ENCODE peak calls at places on chromosome 16, in seven cellular contexts. One of them, this sample, is unnamed.

GRCh38 chr16:19639986-19640421 is 78.0 kb downstream of the KNOP1 start:
- DNase-seq in A549: no peak
- DNase-seq in HCT116: no peak
- DNase-seq in K562: peak
- DNase-seq in GM12878: no peak
- DNase-seq in HepG2: no peak
- DNase-seq in SK-N-SH: no peak
- DNase-seq in this sample: no peak

GRCh38 chr16:83393196-83393981 is 414.4 kb upstream of the HSBP1 start:
- DNase-seq in A549: no peak
- DNase-seq in HCT116: no peak
- DNase-seq in K562: peak
- DNase-seq in GM12878: no peak
- DNase-seq in HepG2: no peak
- DNase-seq in SK-N-SH: no peak
- DNase-seq in this sample: peak

GRCh38 chr16:83437036-83437435 is 370.7 kb upstream of the HSBP1 start:
- DNase-seq in A549: no peak
- DNase-seq in HCT116: no peak
- DNase-seq in K562: no peak
- DNase-seq in GM12878: no peak
- DNase-seq in HepG2: no peak
- DNase-seq in SK-N-SH: no peak
- DNase-seq in this sample: no peak

GRCh38 chr16:9647981-9648701 is 534.1 kb downstream of the GRIN2A start:
- DNase-seq in A549: peak
- DNase-seq in HCT116: no peak
- DNase-seq in K562: peak
- DNase-seq in GM12878: no peak
- DNase-seq in HepG2: peak
- DNase-seq in SK-N-SH: peak
- DNase-seq in this sample: peak

GRCh38 chr16:55909876-55910275 is 34.7 kb upstream of the CES5A start:
- DNase-seq in A549: no peak
- DNase-seq in HCT116: no peak
- DNase-seq in K562: no peak
- DNase-seq in GM12878: no peak
- DNase-seq in HepG2: no peak
- DNase-seq in SK-N-SH: no peak
- DNase-seq in this sample: no peak

GRCh38 chr16:722835-723633 is 2.1 kb downstream of the ANTKMT start:
- DNase-seq in A549: no peak
- DNase-seq in HCT116: no peak
- DNase-seq in K562: no peak
- DNase-seq in GM12878: no peak
- DNase-seq in HepG2: no peak
- DNase-seq in SK-N-SH: no peak
- DNase-seq in this sample: no peak

GRCh38 chr16:70430667-70431536 is 8.0 kb downstream of the ST3GAL2 start:
- DNase-seq in A549: no peak
- DNase-seq in HCT116: no peak
- DNase-seq in K562: peak
- DNase-seq in GM12878: peak
- DNase-seq in HepG2: peak
- DNase-seq in SK-N-SH: no peak
- DNase-seq in this sample: peak

GRCh38 chr16:9309844-9310243 is 218.4 kb downstream of the HAPSTR1 start:
- DNase-seq in A549: no peak
- DNase-seq in HCT116: no peak
- DNase-seq in K562: no peak
- DNase-seq in GM12878: no peak
- DNase-seq in HepG2: no peak
- DNase-seq in SK-N-SH: no peak
- DNase-seq in this sample: no peak

GRCh38 chr16:20242568-20243240 is 84.6 kb downstream of the GP2 start:
- DNase-seq in A549: no peak
- DNase-seq in HCT116: no peak
- DNase-seq in K562: no peak
- DNase-seq in GM12878: no peak
- DNase-seq in HepG2: no peak
- DNase-seq in SK-N-SH: no peak
- DNase-seq in this sample: no peak

GRCh38 chr16:75105306-75106061 is 11.1 kb downstream of the LDHD start:
- DNase-seq in A549: no peak
- DNase-seq in HCT116: no peak
- DNase-seq in K562: no peak
- DNase-seq in GM12878: no peak
- DNase-seq in HepG2: no peak
- DNase-seq in SK-N-SH: peak
- DNase-seq in this sample: no peak

GRCh38 chr16:23013484-23013883 is 135.8 kb downstream of the USP31 start:
- DNase-seq in A549: peak
- DNase-seq in HCT116: peak
- DNase-seq in K562: peak
- DNase-seq in GM12878: no peak
- DNase-seq in HepG2: peak
- DNase-seq in SK-N-SH: no peak
- DNase-seq in this sample: peak

GRCh38 chr16:88841521-88842307 is 15.0 kb downstream of the GALNS start:
- DNase-seq in A549: no peak
- DNase-seq in HCT116: no peak
- DNase-seq in K562: no peak
- DNase-seq in GM12878: no peak
- DNase-seq in HepG2: no peak
- DNase-seq in SK-N-SH: no peak
- DNase-seq in this sample: no peak
- H3K27ac ChIP-seq in A549: no peak
- H3K27ac ChIP-seq in HCT116: no peak
- H3K27ac ChIP-seq in K562: no peak
- H3K27ac ChIP-seq in GM12878: no peak
- H3K27ac ChIP-seq in HepG2: no peak
- H3K27ac ChIP-seq in SK-N-SH: no peak
- H3K27ac ChIP-seq in this sample: no peak

DNA sequence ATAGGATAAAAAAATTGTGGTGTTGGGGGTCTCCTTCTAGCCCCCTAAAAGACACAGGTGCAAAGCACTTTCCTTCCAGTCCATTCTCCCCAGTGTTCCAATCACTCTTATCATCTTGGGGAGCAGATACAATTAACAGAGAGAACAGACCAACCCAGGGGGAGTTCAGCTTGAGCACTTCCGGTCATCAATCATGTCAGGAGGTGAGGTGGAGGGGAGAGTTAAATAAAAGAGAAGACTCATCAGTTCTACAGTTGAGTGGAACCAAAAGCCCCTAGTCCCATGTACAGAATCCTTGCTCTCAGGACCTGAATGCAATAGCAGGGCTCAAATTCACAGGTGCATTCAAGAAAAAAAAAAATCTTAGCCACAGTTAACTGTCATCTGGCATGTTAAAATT is 122.3 kb downstream of the DYNLRB2 start:
- DNase-seq in A549: no peak
- DNase-seq in HCT116: no peak
- DNase-seq in K562: no peak
- DNase-seq in GM12878: no peak
- DNase-seq in HepG2: no peak
- DNase-seq in SK-N-SH: no peak
- DNase-seq in this sample: no peak
- TF ChIP-seq REST in A549: no peak
- TF ChIP-seq REST in HCT116: no peak
- TF ChIP-seq REST in K562: no peak
- TF ChIP-seq REST in GM12878: no peak
- TF ChIP-seq REST in HepG2: no peak
- TF ChIP-seq REST in SK-N-SH: no peak
- TF ChIP-seq REST in this sample: no peak

GRCh38 chr16:17272716-17273115 is 198.0 kb downstream of the XYLT1 start:
- DNase-seq in A549: no peak
- DNase-seq in HCT116: no peak
- DNase-seq in K562: no peak
- DNase-seq in GM12878: no peak
- DNase-seq in HepG2: no peak
- DNase-seq in SK-N-SH: no peak
- DNase-seq in this sample: no peak
- H3K4me2 ChIP-seq in A549: peak
- H3K4me2 ChIP-seq in HCT116: peak
- H3K4me2 ChIP-seq in K562: no peak
- H3K4me2 ChIP-seq in GM12878: no peak
- H3K4me2 ChIP-seq in HepG2: no peak
- H3K4me2 ChIP-seq in SK-N-SH: no peak
- H3K4me2 ChIP-seq in this sample: no peak

GRCh38 chr16:30429678-30430427 is at the start of gene DCTPP1:
- DNase-seq in A549: peak
- DNase-seq in HCT116: peak
- DNase-seq in K562: peak
- DNase-seq in GM12878: peak
- DNase-seq in HepG2: peak
- DNase-seq in SK-N-SH: peak
- DNase-seq in this sample: peak
- H3K27ac ChIP-seq in A549: peak
- H3K27ac ChIP-seq in HCT116: peak
- H3K27ac ChIP-seq in K562: peak
- H3K27ac ChIP-seq in GM12878: peak
- H3K27ac ChIP-seq in HepG2: peak
- H3K27ac ChIP-seq in SK-N-SH: peak
- H3K27ac ChIP-seq in this sample: peak

GRCh38 chr16:51151951-51152663 is 1.0 kb upstream of the SALL1 start:
- DNase-seq in A549: peak
- DNase-seq in HCT116: no peak
- DNase-seq in K562: no peak
- DNase-seq in GM12878: no peak
- DNase-seq in HepG2: peak
- DNase-seq in SK-N-SH: peak
- DNase-seq in this sample: peak
- TF ChIP-seq REST in A549: no peak
- TF ChIP-seq REST in HCT116: no peak
- TF ChIP-seq REST in K562: no peak
- TF ChIP-seq REST in GM12878: no peak
- TF ChIP-seq REST in HepG2: no peak
- TF ChIP-seq REST in SK-N-SH: no peak
- TF ChIP-seq REST in this sample: no peak

GRCh38 chr16:67480833-67481560 is at the start of gene ATP6V0D1:
- DNase-seq in A549: peak
- DNase-seq in HCT116: peak
- DNase-seq in K562: peak
- DNase-seq in GM12878: peak
- DNase-seq in HepG2: peak
- DNase-seq in SK-N-SH: peak
- DNase-seq in this sample: peak

GRCh38 chr16:67483150-67483549 is at the start of gene AGRP:
- DNase-seq in A549: no peak
- DNase-seq in HCT116: no peak
- DNase-seq in K562: no peak
- DNase-seq in GM12878: no peak
- DNase-seq in HepG2: no peak
- DNase-seq in SK-N-SH: no peak
- DNase-seq in this sample: no peak

GRCh38 chr16:67481561-67482259 is 753 bp upstream of the ATP6V0D1 start:
- DNase-seq in A549: no peak
- DNase-seq in HCT116: no peak
- DNase-seq in K562: peak
- DNase-seq in GM12878: no peak
- DNase-seq in HepG2: peak
- DNase-seq in SK-N-SH: peak
- DNase-seq in this sample: peak

GRCh38 chr16:67483731-67484525 is 581 bp upstream of the AGRP start:
- DNase-seq in A549: no peak
- DNase-seq in HCT116: no peak
- DNase-seq in K562: no peak
- DNase-seq in GM12878: no peak
- DNase-seq in HepG2: no peak
- DNase-seq in SK-N-SH: no peak
- DNase-seq in this sample: no peak

GRCh38 chr16:67482260-67482924 is 955 bp downstream of the AGRP start:
- DNase-seq in A549: no peak
- DNase-seq in HCT116: no peak
- DNase-seq in K562: no peak
- DNase-seq in GM12878: no peak
- DNase-seq in HepG2: no peak
- DNase-seq in SK-N-SH: no peak
- DNase-seq in this sample: no peak
- H3K4me2 ChIP-seq in A549: peak
- H3K4me2 ChIP-seq in HCT116: peak
- H3K4me2 ChIP-seq in K562: peak
- H3K4me2 ChIP-seq in GM12878: peak
- H3K4me2 ChIP-seq in HepG2: peak
- H3K4me2 ChIP-seq in SK-N-SH: peak
- H3K4me2 ChIP-seq in this sample: peak

GRCh38 chr16:27721548-27722265 is 171.8 kb downstream of the KATNIP start:
- DNase-seq in A549: no peak
- DNase-seq in HCT116: no peak
- DNase-seq in K562: peak
- DNase-seq in GM12878: no peak
- DNase-seq in HepG2: peak
- DNase-seq in SK-N-SH: peak
- DNase-seq in this sample: no peak

GRCh38 chr16:27722266-27722636 is 172.3 kb downstream of the KATNIP start:
- DNase-seq in A549: no peak
- DNase-seq in HCT116: no peak
- DNase-seq in K562: no peak
- DNase-seq in GM12878: no peak
- DNase-seq in HepG2: peak
- DNase-seq in SK-N-SH: no peak
- DNase-seq in this sample: no peak

GRCh38 chr16:27723711-27724490 is 174.0 kb downstream of the KATNIP start:
- DNase-seq in A549: no peak
- DNase-seq in HCT116: no peak
- DNase-seq in K562: no peak
- DNase-seq in GM12878: no peak
- DNase-seq in HepG2: no peak
- DNase-seq in SK-N-SH: no peak
- DNase-seq in this sample: no peak

GRCh38 chr16:27724491-27724878 is 174.5 kb downstream of the KATNIP start:
- DNase-seq in A549: no peak
- DNase-seq in HCT116: no peak
- DNase-seq in K562: no peak
- DNase-seq in GM12878: no peak
- DNase-seq in HepG2: no peak
- DNase-seq in SK-N-SH: peak
- DNase-seq in this sample: no peak

DNA sequence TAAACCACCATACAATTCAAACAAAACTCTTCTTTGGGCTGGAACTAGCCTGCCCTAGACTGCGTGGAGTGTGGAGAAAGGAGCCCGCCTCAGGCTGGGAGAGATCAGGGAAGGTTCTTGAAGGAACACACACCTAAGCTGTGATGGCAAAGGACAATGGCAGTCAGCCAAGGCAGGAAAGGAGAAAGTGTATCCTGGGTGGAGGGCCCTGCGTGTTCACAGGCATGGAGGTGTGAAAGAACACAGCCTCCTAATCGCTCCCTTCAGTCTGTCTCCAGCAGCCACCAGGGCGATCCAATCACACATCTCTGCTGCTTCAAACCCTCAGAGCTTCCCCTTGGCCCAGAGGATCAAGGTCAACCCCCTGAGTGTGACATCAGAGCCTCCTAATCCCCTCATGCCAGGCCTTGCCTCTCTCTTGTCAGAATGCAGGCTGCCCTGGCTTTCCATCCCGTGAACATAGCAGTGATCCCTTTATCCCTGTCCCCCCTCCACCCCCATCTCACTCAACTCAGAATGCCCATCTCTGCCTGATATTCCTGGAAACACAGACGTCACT is 173.0 kb downstream of the KATNIP start:
- DNase-seq in A549: no peak
- DNase-seq in HCT116: no peak
- DNase-seq in K562: no peak
- DNase-seq in GM12878: no peak
- DNase-seq in HepG2: no peak
- DNase-seq in SK-N-SH: no peak
- DNase-seq in this sample: no peak
- H3K27ac ChIP-seq in A549: no peak
- H3K27ac ChIP-seq in HCT116: no peak
- H3K27ac ChIP-seq in K562: no peak
- H3K27ac ChIP-seq in GM12878: no peak
- H3K27ac ChIP-seq in HepG2: no peak
- H3K27ac ChIP-seq in SK-N-SH: no peak
- H3K27ac ChIP-seq in this sample: no peak